ENCODE peak calls at places on chromosomes 4 and X, in eight cellular contexts. One of them, this sample, is unnamed.

GRCh38 chr4:23717528-23718248 is 172.2 kb downstream of the PPARGC1A start:
- DNase-seq in SJSA1: no peak
- DNase-seq in tibial nerve: no peak
- DNase-seq in nephron progenitor cell: no peak
- DNase-seq in glutamatergic neuron: no peak
- DNase-seq in HEK293T: peak
- DNase-seq in stimulated activated CD4-positive, alpha-beta T cell treated with anti-CD3 and anti-CD28 coated beads, Interleukin-4, amount 100 ng/mL, for 4 hours: no peak
- DNase-seq in neural crest cell: no peak
- DNase-seq in this sample: no peak

GRCh38 chrX:108298165-108298602 is 140.0 kb downstream of the COL4A6 start:
- DNase-seq in nephron progenitor cell: peak
- DNase-seq in tibial nerve: no peak
- DNase-seq in glutamatergic neuron: peak
- DNase-seq in SJSA1: no peak
- DNase-seq in HEK293T: no peak
- DNase-seq in neural crest cell: no peak
- DNase-seq in stimulated activated CD4-positive, alpha-beta T cell treated with anti-CD3 and anti-CD28 coated beads, Interleukin-4, amount 100 ng/mL, for 4 hours: no peak
- DNase-seq in this sample: no peak

GRCh38 chr4:25223770-25224375 is 10.0 kb upstream of the PI4K2B start:
- DNase-seq in stimulated activated CD4-positive, alpha-beta T cell treated with anti-CD3 and anti-CD28 coated beads, Interleukin-4, amount 100 ng/mL, for 4 hours: no peak
- DNase-seq in SJSA1: no peak
- DNase-seq in glutamatergic neuron: no peak
- DNase-seq in tibial nerve: no peak
- DNase-seq in neural crest cell: peak
- DNase-seq in HEK293T: no peak
- DNase-seq in nephron progenitor cell: peak
- DNase-seq in this sample: no peak

GRCh38 chr4:19309365-19309764 is 942.3 kb upstream of the SLIT2 start:
- DNase-seq in tibial nerve: no peak
- DNase-seq in HEK293T: no peak
- DNase-seq in nephron progenitor cell: no peak
- DNase-seq in stimulated activated CD4-positive, alpha-beta T cell treated with anti-CD3 and anti-CD28 coated beads, Interleukin-4, amount 100 ng/mL, for 4 hours: no peak
- DNase-seq in neural crest cell: no peak
- DNase-seq in SJSA1: peak
- DNase-seq in glutamatergic neuron: no peak
- DNase-seq in this sample: peak

GRCh38 chr4:65669008-65669971 is 999 bp downstream of the EPHA5 start:
- DNase-seq in tibial nerve: no peak
- DNase-seq in nephron progenitor cell: peak
- DNase-seq in SJSA1: no peak
- DNase-seq in neural crest cell: peak
- DNase-seq in HEK293T: no peak
- DNase-seq in glutamatergic neuron: peak
- DNase-seq in stimulated activated CD4-positive, alpha-beta T cell treated with anti-CD3 and anti-CD28 coated beads, Interleukin-4, amount 100 ng/mL, for 4 hours: no peak
- DNase-seq in this sample: no peak

GRCh38 chr4:176492648-176493302 is 173.0 kb downstream of the SPCS3 start:
- DNase-seq in nephron progenitor cell: no peak
- DNase-seq in neural crest cell: no peak
- DNase-seq in glutamatergic neuron: no peak
- DNase-seq in SJSA1: peak
- DNase-seq in stimulated activated CD4-positive, alpha-beta T cell treated with anti-CD3 and anti-CD28 coated beads, Interleukin-4, amount 100 ng/mL, for 4 hours: no peak
- DNase-seq in HEK293T: no peak
- DNase-seq in tibial nerve: no peak
- DNase-seq in this sample: no peak

GRCh38 chrX:11351375-11352295 is 58.4 kb downstream of the AMELX start:
- DNase-seq in glutamatergic neuron: no peak
- DNase-seq in HEK293T: no peak
- DNase-seq in tibial nerve: peak
- DNase-seq in stimulated activated CD4-positive, alpha-beta T cell treated with anti-CD3 and anti-CD28 coated beads, Interleukin-4, amount 100 ng/mL, for 4 hours: no peak
- DNase-seq in neural crest cell: no peak
- DNase-seq in SJSA1: no peak
- DNase-seq in nephron progenitor cell: no peak
- DNase-seq in this sample: peak

GRCh38 chr4:185811509-185812364 is at the start of gene SORBS2:
- DNase-seq in SJSA1: no peak
- DNase-seq in stimulated activated CD4-positive, alpha-beta T cell treated with anti-CD3 and anti-CD28 coated beads, Interleukin-4, amount 100 ng/mL, for 4 hours: no peak
- DNase-seq in neural crest cell: peak
- DNase-seq in glutamatergic neuron: peak
- DNase-seq in HEK293T: peak
- DNase-seq in nephron progenitor cell: peak
- DNase-seq in tibial nerve: no peak
- DNase-seq in this sample: no peak

GRCh38 chrX:44343412-44343942 is at the start of gene EFHC2:
- DNase-seq in SJSA1: peak
- DNase-seq in tibial nerve: peak
- DNase-seq in nephron progenitor cell: peak
- DNase-seq in HEK293T: no peak
- DNase-seq in neural crest cell: peak
- DNase-seq in glutamatergic neuron: peak
- DNase-seq in stimulated activated CD4-positive, alpha-beta T cell treated with anti-CD3 and anti-CD28 coated beads, Interleukin-4, amount 100 ng/mL, for 4 hours: peak
- DNase-seq in this sample: no peak

GRCh38 chrX:145405012-145405411 is 157.7 kb downstream of the SPANXN1 start:
- DNase-seq in nephron progenitor cell: peak
- DNase-seq in glutamatergic neuron: no peak
- DNase-seq in tibial nerve: no peak
- DNase-seq in stimulated activated CD4-positive, alpha-beta T cell treated with anti-CD3 and anti-CD28 coated beads, Interleukin-4, amount 100 ng/mL, for 4 hours: no peak
- DNase-seq in neural crest cell: peak
- DNase-seq in HEK293T: peak
- DNase-seq in SJSA1: no peak
- DNase-seq in this sample: no peak

GRCh38 chrX:68821616-68822015 is 7.2 kb upstream of the EFNB1 start:
- DNase-seq in SJSA1: no peak
- DNase-seq in HEK293T: no peak
- DNase-seq in nephron progenitor cell: no peak
- DNase-seq in tibial nerve: no peak
- DNase-seq in neural crest cell: no peak
- DNase-seq in glutamatergic neuron: no peak
- DNase-seq in stimulated activated CD4-positive, alpha-beta T cell treated with anti-CD3 and anti-CD28 coated beads, Interleukin-4, amount 100 ng/mL, for 4 hours: no peak
- DNase-seq in this sample: no peak

GRCh38 chrX:107551546-107551945 is 76.8 kb upstream of the PRPS1 start:
- DNase-seq in SJSA1: no peak
- DNase-seq in tibial nerve: no peak
- DNase-seq in nephron progenitor cell: no peak
- DNase-seq in stimulated activated CD4-positive, alpha-beta T cell treated with anti-CD3 and anti-CD28 coated beads, Interleukin-4, amount 100 ng/mL, for 4 hours: no peak
- DNase-seq in glutamatergic neuron: no peak
- DNase-seq in HEK293T: no peak
- DNase-seq in neural crest cell: no peak
- DNase-seq in this sample: no peak

GRCh38 chrX:136162827-136163427 is 15.6 kb downstream of the FHL1 start:
- DNase-seq in nephron progenitor cell: peak
- DNase-seq in HEK293T: peak
- DNase-seq in tibial nerve: no peak
- DNase-seq in glutamatergic neuron: peak
- DNase-seq in SJSA1: peak
- DNase-seq in stimulated activated CD4-positive, alpha-beta T cell treated with anti-CD3 and anti-CD28 coated beads, Interleukin-4, amount 100 ng/mL, for 4 hours: peak
- DNase-seq in neural crest cell: peak
- DNase-seq in this sample: no peak

GRCh38 chr4:15920723-15921591 is 17.6 kb downstream of the FGFBP1 start:
- DNase-seq in stimulated activated CD4-positive, alpha-beta T cell treated with anti-CD3 and anti-CD28 coated beads, Interleukin-4, amount 100 ng/mL, for 4 hours: no peak
- DNase-seq in HEK293T: no peak
- DNase-seq in neural crest cell: no peak
- DNase-seq in glutamatergic neuron: no peak
- DNase-seq in nephron progenitor cell: no peak
- DNase-seq in SJSA1: peak
- DNase-seq in tibial nerve: peak
- DNase-seq in this sample: peak

GRCh38 chrX:74534569-74535038 is 79.8 kb downstream of the RLIM start:
- DNase-seq in tibial nerve: no peak
- DNase-seq in stimulated activated CD4-positive, alpha-beta T cell treated with anti-CD3 and anti-CD28 coated beads, Interleukin-4, amount 100 ng/mL, for 4 hours: no peak
- DNase-seq in neural crest cell: no peak
- DNase-seq in nephron progenitor cell: no peak
- DNase-seq in HEK293T: no peak
- DNase-seq in SJSA1: peak
- DNase-seq in glutamatergic neuron: no peak
- DNase-seq in this sample: no peak

GRCh38 chr4:54005475-54005874 is 58.9 kb downstream of the CHIC2 start:
- DNase-seq in tibial nerve: no peak
- DNase-seq in neural crest cell: no peak
- DNase-seq in SJSA1: no peak
- DNase-seq in stimulated activated CD4-positive, alpha-beta T cell treated with anti-CD3 and anti-CD28 coated beads, Interleukin-4, amount 100 ng/mL, for 4 hours: no peak
- DNase-seq in nephron progenitor cell: no peak
- DNase-seq in HEK293T: no peak
- DNase-seq in glutamatergic neuron: no peak
- DNase-seq in this sample: no peak

GRCh38 chr4:83128235-83128929 is 13.9 kb upstream of the PLAC8 start:
- DNase-seq in tibial nerve: no peak
- DNase-seq in nephron progenitor cell: no peak
- DNase-seq in neural crest cell: no peak
- DNase-seq in glutamatergic neuron: no peak
- DNase-seq in HEK293T: no peak
- DNase-seq in SJSA1: peak
- DNase-seq in stimulated activated CD4-positive, alpha-beta T cell treated with anti-CD3 and anti-CD28 coated beads, Interleukin-4, amount 100 ng/mL, for 4 hours: no peak
- DNase-seq in this sample: no peak

GRCh38 chrX:153727108-153727931 is 2.7 kb downstream of the ABCD1 start:
- DNase-seq in stimulated activated CD4-positive, alpha-beta T cell treated with anti-CD3 and anti-CD28 coated beads, Interleukin-4, amount 100 ng/mL, for 4 hours: no peak
- DNase-seq in SJSA1: no peak
- DNase-seq in nephron progenitor cell: no peak
- DNase-seq in tibial nerve: peak
- DNase-seq in glutamatergic neuron: no peak
- DNase-seq in HEK293T: no peak
- DNase-seq in neural crest cell: no peak
- DNase-seq in this sample: no peak

GRCh38 chr4:106062452-106062875 is 167.2 kb downstream of the NPNT start:
- DNase-seq in stimulated activated CD4-positive, alpha-beta T cell treated with anti-CD3 and anti-CD28 coated beads, Interleukin-4, amount 100 ng/mL, for 4 hours: no peak
- DNase-seq in SJSA1: peak
- DNase-seq in HEK293T: peak
- DNase-seq in nephron progenitor cell: no peak
- DNase-seq in neural crest cell: no peak
- DNase-seq in tibial nerve: no peak
- DNase-seq in glutamatergic neuron: no peak
- DNase-seq in this sample: peak